ENCODE peak calls at places on chromosomes 6 and 20, in eight cellular contexts. B is T1000; P is heart right ventricle; K is GM04504; G is amniotic stem cell; E is AG09319; I is stimulated activated CD8-positive, alpha-beta memory T cell treated with anti-CD3 and anti-CD28 coated beads, Interleukin-15, amount 100 ng/mL, for 1 hour; U is HTR-8/SVneo. D is an unnamed sample.

GRCh38 chr20:43955244-43956191 is 40.9 kb downstream of the TOX2 start:
- DNase-seq in B (peak), P (no peak), K (peak), G (peak), E (peak), I (no peak), U (peak), D (peak)

GRCh38 chr20:15930324-15931305 is 642.6 kb downstream of the KIF16B start:
- DNase-seq in B (no peak), P (no peak), K (peak), G (peak), E (no peak), I (no peak), U (no peak), D (peak)

GRCh38 chr20:8362457-8362856 is 230.4 kb downstream of the PLCB1 start:
- DNase-seq in B (no peak), P (no peak), K (no peak), G (no peak), E (no peak), I (no peak), U (no peak), D (no peak)

GRCh38 chr6:46217671-46218131 is 46.9 kb upstream of the ENPP5 start:
- DNase-seq in B (no peak), P (no peak), K (no peak), G (no peak), E (no peak), I (no peak), U (no peak), D (no peak)

GRCh38 chr20:41927189-41927588 is 309.0 kb upstream of the CHD6 start:
- DNase-seq in B (no peak), P (no peak), K (no peak), G (no peak), E (no peak), I (no peak), U (no peak), D (no peak)

GRCh38 chr6:89675949-89676753 is 37.6 kb upstream of the LYRM2 start:
- DNase-seq in B (no peak), P (no peak), K (peak), G (no peak), E (peak), I (no peak), U (no peak), D (no peak)

GRCh38 chr6:89290401-89291155 is 24.5 kb downstream of the GABRR2 start:
- DNase-seq in B (no peak), P (no peak), K (no peak), G (no peak), E (no peak), I (no peak), U (no peak), D (no peak)

GRCh38 chr6:57317060-57317943 is at the start of gene PRIM2:
- DNase-seq in B (peak), P (peak), K (peak), G (peak), E (no peak), I (peak), U (peak), D (peak)

GRCh38 chr6:101935732-101936131 is 542.2 kb downstream of the GRIK2 start:
- DNase-seq in B (no peak), P (no peak), K (no peak), G (no peak), E (no peak), I (no peak), U (no peak), D (no peak)

GRCh38 chr20:48287552-48288170 is 502.4 kb upstream of the SULF2 start:
- DNase-seq in B (no peak), P (no peak), K (no peak), G (no peak), E (no peak), I (no peak), U (no peak), D (no peak)

GRCh38 chr20:36881888-36882287 is 6.0 kb downstream of the TLDC2 start:
- DNase-seq in B (no peak), P (no peak), K (no peak), G (no peak), E (no peak), I (no peak), U (no peak), D (no peak)

GRCh38 chr20:31821427-31821826 is 2.3 kb downstream of the MYLK2 start:
- DNase-seq in B (no peak), P (no peak), K (no peak), G (no peak), E (no peak), I (no peak), U (no peak), D (no peak)

GRCh38 chr6:119157495-119157827 is 79.0 kb upstream of the FAM184A start:
- DNase-seq in B (no peak), P (no peak), K (no peak), G (no peak), E (no peak), I (no peak), U (no peak), D (no peak)

GRCh38 chr6:335572-335971 is 43.3 kb downstream of the DUSP22 start:
- DNase-seq in B (no peak), P (no peak), K (no peak), G (no peak), E (no peak), I (no peak), U (no peak), D (no peak)

GRCh38 chr6:155085582-155086253 is 90.6 kb downstream of the TIAM2 start:
- DNase-seq in B (no peak), P (no peak), K (no peak), G (no peak), E (no peak), I (no peak), U (no peak), D (no peak)

GRCh38 chr6:159104163-159104885 is 59.5 kb upstream of the TAGAP start:
- DNase-seq in B (no peak), P (peak), K (no peak), G (no peak), E (no peak), I (peak), U (peak), D (peak)

GRCh38 chr6:112222111-112222726 is 32.1 kb downstream of the LAMA4 start:
- DNase-seq in B (no peak), P (no peak), K (peak), G (no peak), E (no peak), I (no peak), U (no peak), D (peak)

GRCh38 chr6:53943410-53943809 is 148.6 kb downstream of the LRRC1 start:
- DNase-seq in B (no peak), P (no peak), K (no peak), G (no peak), E (no peak), I (no peak), U (no peak), D (no peak)

GRCh38 chr20:4135385-4136077 is 120.2 kb upstream of the RNF24 start:
- DNase-seq in B (peak), P (no peak), K (peak), G (peak), E (peak), I (no peak), U (peak), D (peak)

GRCh38 chr20:14401479-14402138 is 64.2 kb upstream of the FLRT3 start:
- DNase-seq in B (no peak), P (no peak), K (no peak), G (no peak), E (no peak), I (no peak), U (no peak), D (no peak)

GRCh38 chr6:146865756-146866266 is 267.0 kb downstream of the ADGB start:
- DNase-seq in B (no peak), P (no peak), K (no peak), G (no peak), E (no peak), I (no peak), U (no peak), D (no peak)

GRCh38 chr6:9422138-9422537 is 986.8 kb upstream of the SLC35B3 start:
- DNase-seq in B (no peak), P (no peak), K (no peak), G (no peak), E (no peak), I (no peak), U (no peak), D (no peak)

GRCh38 chr6:136706431-136706830 is 85.8 kb downstream of the MAP3K5 start:
- DNase-seq in B (no peak), P (no peak), K (no peak), G (no peak), E (no peak), I (no peak), U (no peak), D (no peak)

GRCh38 chr6:130600880-130601341 is 226.3 kb upstream of the SMLR1 start:
- DNase-seq in B (no peak), P (no peak), K (peak), G (no peak), E (no peak), I (no peak), U (peak), D (peak)

GRCh38 chr6:81777586-81778268 is 25.2 kb upstream of the TENT5A start:
- DNase-seq in B (no peak), P (no peak), K (no peak), G (no peak), E (no peak), I (no peak), U (no peak), D (no peak)

GRCh38 chr6:23316131-23316530 is 746.8 kb downstream of the HDGFL1 start:
- DNase-seq in B (no peak), P (no peak), K (no peak), G (no peak), E (no peak), I (no peak), U (no peak), D (no peak)

GRCh38 chr6:70956451-70957283 is at the start of gene B3GAT2:
- DNase-seq in B (no peak), P (no peak), K (no peak), G (no peak), E (no peak), I (no peak), U (no peak), D (peak)

GRCh38 chr20:34083137-34083536 is 28.9 kb downstream of the EIF2S2 start:
- DNase-seq in B (peak), P (peak), K (peak), G (no peak), E (peak), I (no peak), U (no peak), D (peak)

GRCh38 chr6:54366647-54367327 is 58.5 kb downstream of the TINAG start:
- DNase-seq in B (no peak), P (no peak), K (no peak), G (no peak), E (no peak), I (no peak), U (peak), D (peak)

GRCh38 chr6:145538996-145539395 is 196.3 kb downstream of the EPM2A start:
- DNase-seq in B (no peak), P (no peak), K (no peak), G (no peak), E (no peak), I (no peak), U (no peak), D (no peak)

GRCh38 chr6:12295558-12296254 is 5.5 kb downstream of the EDN1 start:
- DNase-seq in B (no peak), P (no peak), K (no peak), G (no peak), E (no peak), I (no peak), U (no peak), D (no peak)

GRCh38 chr20:4726710-4727391 is 5.1 kb downstream of the PRND start:
- DNase-seq in B (peak), P (no peak), K (peak), G (no peak), E (peak), I (no peak), U (no peak), D (peak)

GRCh38 chr6:42030585-42031506 is 19.5 kb upstream of the TAF8 start:
- DNase-seq in B (no peak), P (peak), K (no peak), G (no peak), E (no peak), I (no peak), U (no peak), D (no peak)

GRCh38 chr6:156009656-156010055 is 554.0 kb upstream of the NOX3 start:
- DNase-seq in B (no peak), P (no peak), K (no peak), G (no peak), E (no peak), I (no peak), U (no peak), D (no peak)